ENCODE peak calls at places on chromosomes 6 and 20, in five cellular contexts. K is fibroblast of lung, D is GM20000, P is osteocyte, H is cardiac muscle cell. O is an unnamed sample.

GRCh38 chr6:56772737-56773184 is 130.1 kb upstream of the DST start:
- DNase-seq in K (peak), D (no peak), P (no peak), H (no peak), O (peak)

GRCh38 chr6:46773201-46773855 is 19.9 kb upstream of the MEP1A start:
- DNase-seq in K (no peak), D (no peak), H (no peak), P (no peak), O (no peak)

GRCh38 chr6:81439417-81439816 is 313.1 kb downstream of the TENT5A start:
- DNase-seq in P (no peak), H (no peak), K (no peak), D (no peak), O (no peak)

GRCh38 chr6:160418370-160418769 is 70.2 kb downstream of the SLC22A3 start:
- DNase-seq in H (no peak), K (no peak), P (no peak), D (no peak), O (no peak)

GRCh38 chr6:66970373-66970772 is 1263.3 kb upstream of the EYS start:
- DNase-seq in D (no peak), K (peak), P (no peak), H (no peak), O (no peak)

GRCh38 chr6:40759259-40759658 is 172.1 kb upstream of the LRFN2 start:
- DNase-seq in H (no peak), K (no peak), P (no peak), D (no peak), O (no peak)

GRCh38 chr6:35691027-35691824 is 2.5 kb upstream of the FKBP5 start:
- DNase-seq in H (no peak), P (peak), D (no peak), K (peak), O (no peak)

GRCh38 chr6:129946439-129947140 is 71.8 kb upstream of the L3MBTL3 start:
- DNase-seq in P (no peak), D (no peak), K (no peak), H (peak), O (no peak)

GRCh38 chr20:57309544-57310115 is 20.0 kb upstream of the SPO11 start:
- DNase-seq in K (no peak), H (no peak), D (no peak), P (no peak), O (no peak)

GRCh38 chr6:108343894-108344293 is 49.0 kb downstream of the AFG1L start:
- DNase-seq in P (no peak), D (no peak), H (no peak), K (no peak), O (no peak)

GRCh38 chr20:44039147-44039546 is 124.5 kb downstream of the TOX2 start:
- DNase-seq in K (no peak), H (no peak), P (no peak), D (no peak), O (no peak)

GRCh38 chr6:65646494-65647035 is 60.5 kb downstream of the EYS start:
- DNase-seq in H (no peak), D (no peak), P (no peak), K (no peak), O (no peak)

GRCh38 chr20:51861726-51862466 is 59.6 kb upstream of the SALL4 start:
- DNase-seq in H (no peak), P (peak), D (no peak), K (peak), O (no peak)

GRCh38 chr6:109221543-109222195 is 126.4 kb downstream of the CEP57L1 start:
- DNase-seq in K (no peak), D (no peak), P (no peak), H (no peak), O (no peak)

GRCh38 chr6:26331809-26332226 is 33.2 kb upstream of the BTN3A2 start:
- DNase-seq in K (no peak), H (no peak), D (peak), P (no peak), O (no peak)

GRCh38 chr6:44733146-44733545 is 345.6 kb downstream of the CDC5L start:
- DNase-seq in P (no peak), H (no peak), D (no peak), K (no peak), O (no peak)

GRCh38 chr6:130968486-130968885 is 94.6 kb downstream of the EPB41L2 start:
- DNase-seq in D (no peak), H (no peak), K (peak), P (no peak), O (no peak)

GRCh38 chr6:89942601-89943000 is 48.3 kb downstream of the GJA10 start:
- DNase-seq in P (no peak), D (no peak), H (no peak), K (no peak), O (no peak)

GRCh38 chr6:89941847-89942497 is 47.7 kb downstream of the GJA10 start:
- DNase-seq in H (no peak), K (no peak), P (no peak), D (no peak), O (no peak)

GRCh38 chr6:89941031-89941775 is 46.9 kb downstream of the GJA10 start:
- DNase-seq in H (no peak), P (no peak), K (peak), D (no peak), O (peak)

GRCh38 chr6:89939144-89939543 is 44.9 kb downstream of the GJA10 start:
- DNase-seq in P (no peak), H (no peak), D (no peak), K (no peak), O (no peak)

DNA sequence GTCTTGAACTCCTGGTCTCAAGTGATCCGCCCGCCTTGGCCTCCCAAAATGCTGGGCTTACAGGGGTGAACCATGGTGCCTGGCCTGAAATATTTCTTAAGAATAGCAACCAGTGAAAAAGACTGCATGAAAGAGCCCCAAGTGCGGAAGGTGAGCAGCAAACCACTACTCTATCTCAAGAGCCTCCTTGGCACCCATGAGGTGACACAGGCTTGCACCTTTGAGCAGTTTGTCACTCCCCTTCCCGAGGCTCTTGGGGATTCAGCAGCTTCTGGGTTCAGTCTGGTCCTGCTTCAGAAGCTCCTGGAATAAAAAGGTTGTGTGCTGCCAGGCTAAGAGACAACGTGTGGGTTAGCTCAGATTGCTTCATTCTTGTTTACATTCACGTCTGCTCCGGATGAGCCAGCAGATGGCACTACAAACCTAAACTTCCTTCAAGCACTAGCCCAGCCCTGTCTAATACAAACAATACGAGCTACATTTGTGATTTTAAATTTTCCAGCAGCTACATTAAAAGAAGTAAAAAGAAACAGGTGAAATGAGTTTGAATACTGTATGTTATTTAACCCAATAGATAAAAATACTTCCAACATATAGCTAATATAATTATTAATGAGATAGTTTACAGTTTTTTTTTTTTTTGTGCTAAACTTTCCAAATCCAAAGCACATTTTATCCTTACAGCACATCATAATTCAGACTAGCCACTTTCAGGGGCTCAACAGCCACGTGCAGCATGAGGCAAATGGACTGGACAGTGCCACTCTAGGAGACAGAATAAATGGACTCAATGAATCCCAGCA is 46.2 kb downstream of the GJA10 start:
- DNase-seq in H (peak), D (peak), K (peak), P (no peak), O (peak)
- TF ChIP-seq CTCF in H (peak), D (peak), K (peak), P (peak), O (peak)

DNA sequence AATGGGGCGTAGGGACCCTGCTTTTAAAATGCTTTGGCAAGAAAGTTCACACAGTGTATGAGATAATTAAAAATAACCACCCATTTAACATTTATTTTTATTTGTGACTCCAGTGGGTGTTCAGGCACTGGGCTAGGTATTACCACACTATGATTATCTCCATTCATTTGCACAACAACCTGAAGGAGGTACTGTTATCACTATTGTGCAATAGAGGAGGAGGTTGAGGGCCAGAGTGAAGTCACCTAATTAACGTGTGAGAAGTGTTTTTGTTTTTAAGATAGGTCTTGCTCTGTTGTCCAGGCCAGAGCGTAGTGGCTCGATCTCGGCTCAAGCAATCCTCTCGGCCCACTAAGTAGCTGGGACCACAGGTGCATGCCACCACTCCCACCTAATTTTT is 29.2 kb downstream of the MAK start:
- DNase-seq in P (no peak), D (no peak), K (no peak), H (no peak), O (no peak)
- TF ChIP-seq CTCF in P (no peak), D (no peak), K (no peak), H (no peak), O (no peak)

GRCh38 chr6:15148356-15149058 is 97.4 kb upstream of the JARID2 start:
- DNase-seq in P (no peak), H (no peak), K (peak), D (no peak), O (peak)
- TF ChIP-seq CTCF in P (peak), H (no peak), K (no peak), D (no peak), O (no peak)

GRCh38 chr6:8219352-8219943 is 117.1 kb upstream of the EEF1E1 start:
- DNase-seq in P (no peak), K (peak), H (peak), D (peak), O (peak)
- TF ChIP-seq CTCF in P (peak), K (peak), H (peak), D (peak), O (peak)

DNA sequence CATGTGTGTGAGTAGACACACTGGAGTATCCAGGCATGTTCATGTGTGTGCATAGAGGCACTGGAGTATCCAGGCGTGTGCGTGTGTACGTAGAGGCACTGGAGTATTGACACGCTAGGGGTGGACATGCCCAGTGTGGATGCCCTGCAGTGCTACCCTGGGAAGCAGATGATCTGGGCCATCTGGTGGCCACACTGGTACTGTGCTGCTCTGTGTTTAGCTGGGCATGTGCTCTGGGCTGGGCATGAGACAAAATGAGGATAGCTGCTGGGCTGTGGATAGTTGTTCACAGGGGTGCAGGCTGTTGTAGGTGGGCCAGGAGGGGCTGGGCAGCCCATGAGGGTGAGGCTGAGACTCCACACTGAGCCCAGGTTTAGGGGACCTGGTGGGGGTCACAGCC is 24.0 kb upstream of the NPBWR2 start:
- DNase-seq in D (no peak), K (no peak), P (no peak), H (no peak), O (peak)
- TF ChIP-seq CTCF in D (no peak), K (peak), P (peak), H (peak), O (peak)

GRCh38 chr6:86192123-86192522 is 549.4 kb upstream of the SYNCRIP start:
- DNase-seq in D (peak), P (no peak), K (no peak), H (no peak), O (peak)
- TF ChIP-seq CTCF in D (peak), P (peak), K (no peak), H (peak), O (peak)

DNA sequence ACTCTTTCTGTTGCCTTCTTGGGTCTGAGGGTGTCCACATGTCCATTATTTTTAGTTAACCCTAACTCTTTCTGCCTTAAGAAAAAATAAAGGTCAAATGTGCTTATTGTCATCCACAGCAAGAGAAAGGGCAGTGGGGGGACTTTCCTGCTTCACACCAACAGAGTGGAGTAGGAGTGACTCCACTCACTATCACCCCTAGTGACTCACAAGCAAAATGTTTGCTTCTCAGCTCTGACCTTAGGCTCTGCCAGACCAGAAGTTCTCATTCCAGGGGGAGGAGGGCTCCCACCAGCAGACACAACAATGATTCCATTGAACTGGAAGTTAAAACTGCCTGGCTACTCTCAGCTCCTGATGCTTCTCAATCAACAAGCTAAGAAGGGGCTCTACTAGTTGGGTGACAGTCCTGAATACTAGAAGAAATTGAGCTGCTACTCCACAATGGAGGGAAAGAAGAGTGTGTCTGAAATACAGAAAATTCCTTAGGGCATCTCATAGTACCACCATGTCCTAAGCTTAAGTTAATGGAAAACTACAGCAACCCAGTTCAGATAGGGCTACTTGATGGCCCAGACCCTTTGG is 83.9 kb upstream of the AFDN start:
- DNase-seq in P (no peak), H (no peak), K (no peak), D (no peak), O (peak)
- TF ChIP-seq CTCF in P (no peak), H (peak), K (no peak), D (no peak), O (no peak)

DNA sequence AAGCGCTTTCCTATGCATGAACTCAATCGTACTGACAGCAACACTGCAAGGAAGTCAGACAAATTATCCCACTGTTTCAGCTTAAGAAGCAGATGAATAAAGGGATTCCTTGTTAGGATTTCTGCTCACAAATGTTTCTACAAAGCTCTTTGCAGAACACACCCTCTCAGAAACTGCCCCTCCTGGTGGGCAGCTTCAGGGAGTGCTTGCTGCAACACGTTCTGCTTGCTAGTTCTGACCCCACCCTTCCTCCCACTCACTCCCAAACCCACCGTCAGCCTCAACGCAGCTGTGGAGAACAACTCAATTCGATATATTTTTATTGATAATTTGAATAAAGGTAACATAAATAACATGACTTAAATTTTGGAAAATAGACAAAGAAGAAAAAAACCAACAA is 250.8 kb upstream of the PRDM1 start:
- DNase-seq in K (peak), H (peak), D (no peak), P (no peak), O (peak)
- TF ChIP-seq CTCF in K (peak), H (no peak), D (no peak), P (peak), O (peak)

O was measured in Calu3.